ENCODE peak calls at places on chromosome 1, in ten cellular contexts. T is thyroid gland, B is tibial nerve, K is transverse colon, X is IMR-90, U is breast epithelium, Y is endothelial cell of umbilical vein, J is suprapubic skin, D is heart left ventricle, S is HCT116. I is an unnamed sample.

GRCh38 chr1:100606438-100606837 is 68.5 kb downstream of the GPR88 start:
- DNase-seq in J (no peak), Y (peak; percentile 78), K (peak; percentile 17), S (peak; percentile 13), T (no peak), X (peak; percentile 74), D (no peak), U (no peak), B (no peak), I (no peak)

GRCh38 chr1:205438213-205439158 is 16.6 kb upstream of the LEMD1 start:
- DNase-seq in B (peak; percentile 22), K (peak; percentile 87), D (peak; percentile 87), U (peak; percentile 77), S (peak; percentile 45), X (peak; percentile 65), Y (peak; percentile 65), T (peak; percentile 91), J (no peak), I (no peak)

GRCh38 chr1:177429234-177429633 is 258.5 kb downstream of the BRINP2 start:
- DNase-seq in X (no peak), S (no peak), U (no peak), K (no peak), J (no peak), Y (no peak), B (no peak), T (no peak), D (no peak), I (no peak)

GRCh38 chr1:27630859-27631491 is 4.0 kb downstream of the FGR start:
- DNase-seq in J (no peak), X (no peak), T (peak; percentile 23), B (no peak), Y (no peak), U (no peak), D (peak; percentile 84), K (no peak), S (no peak), I (no peak)

GRCh38 chr1:180521474-180522203 is 19.3 kb upstream of the ACBD6 start:
- DNase-seq in U (no peak), D (no peak), Y (no peak), X (no peak), K (no peak), J (no peak), T (no peak), S (peak; percentile 77), B (no peak), I (no peak)

GRCh38 chr1:77889671-77890070 is 1.2 kb downstream of the NEXN start:
- DNase-seq in X (peak; percentile 91), B (no peak), S (no peak), D (no peak), U (no peak), T (no peak), J (no peak), Y (peak; percentile 80), K (no peak), I (no peak)

GRCh38 chr1:168116327-168116799 is 20.4 kb downstream of the GPR161 start:
- DNase-seq in S (no peak), X (no peak), T (no peak), J (no peak), D (no peak), B (no peak), U (no peak), Y (no peak), K (peak; percentile 68), I (peak; percentile 13)

GRCh38 chr1:201582261-201582951 is 43.5 kb downstream of the NAV1 start:
- DNase-seq in D (peak; percentile 52), J (no peak), X (peak; percentile 70), U (no peak), S (no peak), T (peak; percentile 69), K (peak; percentile 38), Y (no peak), B (no peak), I (no peak)

GRCh38 chr1:169106921-169107672 is 607 bp downstream of the ATP1B1 start:
- DNase-seq in Y (peak; percentile 52), X (peak; percentile 39), J (no peak), T (no peak), S (no peak), K (peak; percentile 32), U (no peak), B (no peak), D (no peak), I (no peak)

GRCh38 chr1:229388876-229389580 is 44.9 kb downstream of the ACTA1 start:
- DNase-seq in D (no peak), B (no peak), U (no peak), T (no peak), J (no peak), X (peak; percentile 81), Y (no peak), S (no peak), K (no peak), I (no peak)

GRCh38 chr1:42334240-42335049 is 590 bp downstream of the FOXJ3 start:
- DNase-seq in K (peak; percentile 48), D (peak; percentile 70), T (peak; percentile 44), B (no peak), J (peak; percentile 78), Y (peak; percentile 77), U (peak; percentile 56), S (peak; percentile 31), X (peak; percentile 43), I (no peak)

GRCh38 chr1:201593200-201593828 is 54.4 kb downstream of the NAV1 start:
- DNase-seq in D (peak; percentile 48), B (peak; percentile 62), J (no peak), S (no peak), X (peak; percentile 97), K (peak; percentile 44), T (no peak), U (no peak), Y (peak; percentile 85), I (no peak)

GRCh38 chr1:230569201-230569600 is 73.1 kb upstream of the COG2 start:
- DNase-seq in Y (no peak), J (no peak), D (no peak), B (no peak), S (no peak), T (no peak), X (no peak), K (no peak), U (no peak), I (no peak)

GRCh38 chr1:230573647-230574046 is 68.6 kb upstream of the COG2 start:
- DNase-seq in T (no peak), B (no peak), K (no peak), J (no peak), Y (no peak), X (no peak), U (no peak), D (no peak), S (no peak), I (no peak)

GRCh38 chr1:230570724-230571390 is 71.4 kb upstream of the COG2 start:
- DNase-seq in K (peak; percentile 52), Y (no peak), U (no peak), S (no peak), T (no peak), X (no peak), D (no peak), J (no peak), B (no peak), I (no peak)

GRCh38 chr1:230574502-230574901 is 67.8 kb upstream of the COG2 start:
- DNase-seq in Y (no peak), D (no peak), X (no peak), S (no peak), J (no peak), T (no peak), U (no peak), K (no peak), B (no peak), I (no peak)

DNA sequence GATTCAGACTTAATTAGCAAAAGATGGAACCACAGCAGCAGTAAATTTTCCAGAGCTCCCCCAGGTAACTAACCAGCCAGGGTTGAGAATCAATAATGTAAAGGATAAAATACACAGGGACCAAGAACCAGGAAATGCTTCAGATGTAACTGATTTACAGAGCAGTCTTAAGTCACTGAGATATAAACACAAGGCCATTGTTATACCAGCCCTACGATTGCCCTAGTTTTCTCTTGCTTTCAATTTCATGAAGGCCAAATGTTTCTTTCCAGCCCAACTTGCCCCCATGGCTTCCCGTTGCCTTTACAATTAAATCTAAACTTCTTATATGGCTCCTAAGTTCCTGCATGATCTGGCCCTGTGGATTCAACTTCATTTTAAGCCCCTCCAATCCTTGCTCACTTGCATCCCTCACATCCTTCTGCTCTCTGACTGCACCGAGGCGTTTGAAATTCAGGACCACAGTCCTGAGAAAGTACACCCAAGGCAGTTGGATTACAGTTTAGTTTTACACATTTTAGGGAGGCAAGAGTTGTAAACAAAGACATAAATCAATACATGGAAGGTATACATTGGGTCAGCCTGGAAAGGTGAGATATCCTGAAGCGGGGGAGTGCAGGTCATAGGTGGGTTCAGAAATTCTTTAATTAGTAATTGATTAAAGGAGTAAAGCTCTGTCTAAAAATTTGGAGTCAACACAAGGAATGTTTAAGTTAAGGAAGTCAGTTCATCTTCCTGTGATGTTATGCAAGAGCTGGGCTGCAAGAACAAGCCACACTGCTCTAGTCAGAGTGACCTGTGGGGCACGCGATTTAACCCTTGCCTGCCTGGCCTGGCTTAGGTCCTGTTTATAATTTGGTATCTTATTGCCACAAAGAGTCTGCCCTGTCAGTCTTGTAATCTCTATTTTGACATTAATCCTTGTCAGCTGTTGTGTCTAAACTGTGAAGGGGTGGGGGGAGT is 69.9 kb upstream of the COG2 start:
- DNase-seq in K (peak; percentile 65), S (no peak), T (no peak), J (no peak), U (no peak), D (no peak), B (no peak), X (no peak), Y (no peak), I (no peak)
- H3K4me3 ChIP-seq in K (no peak overlapping the region), S (no peak overlapping the region), T (no peak overlapping the region), J (no peak overlapping the region), U (no peak overlapping the region), D (no peak overlapping the region), B (no peak overlapping the region), X (no peak overlapping the region), Y (no peak overlapping the region), I (no peak overlapping the region)

GRCh38 chr1:1324524-1325287 is at the start of the genes CPTP and INTS11:
- DNase-seq in J (peak; percentile 97), K (peak; percentile 97), D (peak; percentile 96), X (peak; percentile 85), T (peak; percentile 90), S (peak; percentile 76), B (peak; percentile 87), Y (peak; percentile 89), U (peak; percentile 96), I (no peak)
- TF ChIP-seq POLR2A in J (peak; percentile 15), K (peak; percentile 87), D (peak; percentile 81), X (peak; percentile 81), T (peak; percentile 70), S (peak; percentile 56), B (peak; percentile 12), Y (peak; percentile 81), U (peak; percentile 38), I (peak; percentile 0)

GRCh38 chr1:209405183-209405823 is 178.2 kb upstream of the CAMK1G start:
- DNase-seq in X (peak; percentile 70), T (no peak), U (no peak), J (no peak), Y (no peak), K (no peak), S (no peak), D (no peak), B (no peak), I (no peak)
- H3K4me3 ChIP-seq in X (peak overlapping the region; percentile 9), T (no peak overlapping the region), U (no peak overlapping the region), J (no peak overlapping the region), Y (no peak overlapping the region), K (no peak overlapping the region), S (no peak overlapping the region), D (no peak overlapping the region), B (no peak overlapping the region), I (no peak overlapping the region)

DNA sequence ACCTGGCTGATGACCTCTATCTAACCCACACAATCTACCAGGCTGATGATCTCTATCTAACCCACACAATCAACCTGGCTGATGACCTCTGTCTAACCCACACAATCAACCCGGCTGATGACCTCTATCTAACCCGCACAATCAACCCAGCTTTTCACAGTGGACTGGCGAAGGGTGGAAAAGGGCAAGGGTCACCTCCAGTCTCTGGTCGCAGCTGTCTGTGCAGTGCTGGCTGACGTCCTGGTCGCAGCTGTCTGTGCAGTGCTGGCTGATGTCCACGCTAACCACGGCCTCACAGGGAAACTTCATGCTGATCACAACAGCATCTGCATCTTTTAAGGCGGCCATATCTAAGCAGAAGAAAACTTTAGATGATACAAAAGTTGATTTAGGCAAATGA is 12.2 kb upstream of the CCDC27 start:
- DNase-seq in D (peak; percentile 44), K (no peak), S (no peak), B (no peak), Y (no peak), J (no peak), T (no peak), X (no peak), U (no peak), I (no peak)
- TF ChIP-seq POLR2A in D (no peak), K (no peak), S (no peak), B (no peak), Y (no peak), J (no peak), T (no peak), X (no peak), U (no peak), I (no peak)

I was measured in vagina.